ENCODE peak calls at places on chromosomes 7 and 10, in seven cellular contexts. One of them, this sample, is unnamed.

GRCh38 chr10:132130286-132131265 is 56.2 kb upstream of the DPYSL4 start:
- DNase-seq in ascending aorta: no peak
- DNase-seq in GM20000: no peak
- DNase-seq in chondrocyte: peak; percentile 85
- DNase-seq in lower leg skin: no peak
- DNase-seq in hepatocyte: no peak
- DNase-seq in OCI-LY7: no peak
- DNase-seq in this sample: no peak

GRCh38 chr7:89077992-89078391 is 282.5 kb upstream of the TEX47 start:
- DNase-seq in ascending aorta: no peak
- DNase-seq in GM20000: no peak
- DNase-seq in chondrocyte: no peak
- DNase-seq in lower leg skin: no peak
- DNase-seq in hepatocyte: no peak
- DNase-seq in OCI-LY7: no peak
- DNase-seq in this sample: no peak

GRCh38 chr10:101939273-101939635 is 95.7 kb upstream of the KCNIP2 start:
- DNase-seq in ascending aorta: no peak
- DNase-seq in GM20000: no peak
- DNase-seq in chondrocyte: no peak
- DNase-seq in lower leg skin: no peak
- DNase-seq in hepatocyte: peak; percentile 27
- DNase-seq in OCI-LY7: peak; percentile 37
- DNase-seq in this sample: no peak

GRCh38 chr10:95531994-95532399 is 29.2 kb downstream of the SORBS1 start:
- DNase-seq in ascending aorta: no peak
- DNase-seq in GM20000: peak; percentile 14
- DNase-seq in chondrocyte: no peak
- DNase-seq in lower leg skin: no peak
- DNase-seq in hepatocyte: no peak
- DNase-seq in OCI-LY7: no peak
- DNase-seq in this sample: no peak

GRCh38 chr7:8388257-8388625 is 45.2 kb upstream of the NXPH1 start:
- DNase-seq in ascending aorta: no peak
- DNase-seq in GM20000: no peak
- DNase-seq in chondrocyte: no peak
- DNase-seq in lower leg skin: no peak
- DNase-seq in hepatocyte: no peak
- DNase-seq in OCI-LY7: no peak
- DNase-seq in this sample: no peak

GRCh38 chr10:72691470-72692056 is 380 bp upstream of the MCU start:
- DNase-seq in ascending aorta: no peak
- DNase-seq in GM20000: no peak
- DNase-seq in chondrocyte: no peak
- DNase-seq in lower leg skin: no peak
- DNase-seq in hepatocyte: no peak
- DNase-seq in OCI-LY7: no peak
- DNase-seq in this sample: no peak

GRCh38 chr10:102616071-102616770 is 28.1 kb upstream of the TRIM8 start:
- DNase-seq in ascending aorta: no peak
- DNase-seq in GM20000: peak; percentile 81
- DNase-seq in chondrocyte: peak; percentile 46
- DNase-seq in lower leg skin: peak; percentile 58
- DNase-seq in hepatocyte: no peak
- DNase-seq in OCI-LY7: no peak
- DNase-seq in this sample: no peak

GRCh38 chr10:49647985-49648795 is 31.3 kb upstream of the C10orf53 start:
- DNase-seq in ascending aorta: no peak
- DNase-seq in GM20000: no peak
- DNase-seq in chondrocyte: peak; percentile 72
- DNase-seq in lower leg skin: no peak
- DNase-seq in hepatocyte: no peak
- DNase-seq in OCI-LY7: no peak
- DNase-seq in this sample: no peak

GRCh38 chr7:134757938-134758337 is 21.5 kb upstream of the CALD1 start:
- DNase-seq in ascending aorta: no peak
- DNase-seq in GM20000: no peak
- DNase-seq in chondrocyte: no peak
- DNase-seq in lower leg skin: no peak
- DNase-seq in hepatocyte: no peak
- DNase-seq in OCI-LY7: no peak
- DNase-seq in this sample: no peak

GRCh38 chr10:14573666-14574261 is 200.9 kb downstream of the FAM107B start:
- DNase-seq in ascending aorta: no peak
- DNase-seq in GM20000: no peak
- DNase-seq in chondrocyte: no peak
- DNase-seq in lower leg skin: no peak
- DNase-seq in hepatocyte: no peak
- DNase-seq in OCI-LY7: no peak
- DNase-seq in this sample: no peak

GRCh38 chr7:46369933-46370654 is 449.0 kb upstream of the IGFBP3 start:
- DNase-seq in ascending aorta: no peak
- DNase-seq in GM20000: no peak
- DNase-seq in chondrocyte: no peak
- DNase-seq in lower leg skin: no peak
- DNase-seq in hepatocyte: peak; percentile 22
- DNase-seq in OCI-LY7: no peak
- DNase-seq in this sample: no peak

GRCh38 chr7:132575336-132575986 is 809 bp downstream of the PLXNA4 start:
- DNase-seq in ascending aorta: no peak
- DNase-seq in GM20000: peak; percentile 36
- DNase-seq in chondrocyte: no peak
- DNase-seq in lower leg skin: no peak
- DNase-seq in hepatocyte: peak; percentile 61
- DNase-seq in OCI-LY7: no peak
- DNase-seq in this sample: no peak
- TF ChIP-seq CTCF in ascending aorta: no peak
- TF ChIP-seq CTCF in GM20000: no peak
- TF ChIP-seq CTCF in chondrocyte: peak; percentile 76
- TF ChIP-seq CTCF in lower leg skin: no peak
- TF ChIP-seq CTCF in hepatocyte: peak; percentile 44
- TF ChIP-seq CTCF in OCI-LY7: no peak
- TF ChIP-seq CTCF in this sample: no peak

GRCh38 chr10:110540038-110540437 is 27.5 kb upstream of the SMC3 start:
- DNase-seq in ascending aorta: no peak
- DNase-seq in GM20000: no peak
- DNase-seq in chondrocyte: no peak
- DNase-seq in lower leg skin: no peak
- DNase-seq in hepatocyte: no peak
- DNase-seq in OCI-LY7: no peak
- DNase-seq in this sample: no peak

GRCh38 chr10:110531687-110532086 is 34.0 kb downstream of the DUSP5 start:
- DNase-seq in ascending aorta: no peak
- DNase-seq in GM20000: no peak
- DNase-seq in chondrocyte: no peak
- DNase-seq in lower leg skin: no peak
- DNase-seq in hepatocyte: no peak
- DNase-seq in OCI-LY7: peak; percentile 5
- DNase-seq in this sample: no peak

GRCh38 chr10:110534571-110534970 is 32.9 kb upstream of the SMC3 start:
- DNase-seq in ascending aorta: no peak
- DNase-seq in GM20000: no peak
- DNase-seq in chondrocyte: no peak
- DNase-seq in lower leg skin: no peak
- DNase-seq in hepatocyte: no peak
- DNase-seq in OCI-LY7: no peak
- DNase-seq in this sample: no peak

GRCh38 chr10:110533149-110533548 is 34.3 kb upstream of the SMC3 start:
- DNase-seq in ascending aorta: no peak
- DNase-seq in GM20000: no peak
- DNase-seq in chondrocyte: no peak
- DNase-seq in lower leg skin: no peak
- DNase-seq in hepatocyte: no peak
- DNase-seq in OCI-LY7: peak; percentile 35
- DNase-seq in this sample: no peak

GRCh38 chr10:110535958-110536891 is 31.3 kb upstream of the SMC3 start:
- DNase-seq in ascending aorta: no peak
- DNase-seq in GM20000: peak; percentile 70
- DNase-seq in chondrocyte: no peak
- DNase-seq in lower leg skin: no peak
- DNase-seq in hepatocyte: no peak
- DNase-seq in OCI-LY7: peak; percentile 57
- DNase-seq in this sample: no peak
- TF ChIP-seq CTCF in ascending aorta: no peak
- TF ChIP-seq CTCF in GM20000: no peak
- TF ChIP-seq CTCF in chondrocyte: peak; percentile 70
- TF ChIP-seq CTCF in lower leg skin: no peak
- TF ChIP-seq CTCF in hepatocyte: peak; percentile 15
- TF ChIP-seq CTCF in OCI-LY7: peak; percentile 74
- TF ChIP-seq CTCF in this sample: no peak

GRCh38 chr7:105136221-105136620 is 122.2 kb downstream of the KMT2E start:
- DNase-seq in ascending aorta: no peak
- DNase-seq in GM20000: no peak
- DNase-seq in chondrocyte: no peak
- DNase-seq in lower leg skin: no peak
- DNase-seq in hepatocyte: peak; percentile 27
- DNase-seq in OCI-LY7: no peak
- DNase-seq in this sample: no peak
- TF ChIP-seq CTCF in ascending aorta: no peak
- TF ChIP-seq CTCF in GM20000: no peak
- TF ChIP-seq CTCF in chondrocyte: peak; percentile 33
- TF ChIP-seq CTCF in lower leg skin: no peak
- TF ChIP-seq CTCF in hepatocyte: peak; percentile 2
- TF ChIP-seq CTCF in OCI-LY7: no peak
- TF ChIP-seq CTCF in this sample: no peak

GRCh38 chr7:148286150-148286549 is 304.4 kb upstream of the C7orf33 start:
- DNase-seq in ascending aorta: no peak
- DNase-seq in GM20000: no peak
- DNase-seq in chondrocyte: no peak
- DNase-seq in lower leg skin: no peak
- DNase-seq in hepatocyte: peak; percentile 61
- DNase-seq in OCI-LY7: peak; percentile 21
- DNase-seq in this sample: no peak
- TF ChIP-seq CTCF in ascending aorta: no peak
- TF ChIP-seq CTCF in GM20000: no peak
- TF ChIP-seq CTCF in chondrocyte: peak; percentile 77
- TF ChIP-seq CTCF in lower leg skin: no peak
- TF ChIP-seq CTCF in hepatocyte: peak; percentile 73
- TF ChIP-seq CTCF in OCI-LY7: peak; percentile 74
- TF ChIP-seq CTCF in this sample: no peak

GRCh38 chr10:57692255-57692980 is 575.3 kb downstream of the IPMK start:
- DNase-seq in ascending aorta: no peak
- DNase-seq in GM20000: no peak
- DNase-seq in chondrocyte: no peak
- DNase-seq in lower leg skin: no peak
- DNase-seq in hepatocyte: peak; percentile 65
- DNase-seq in OCI-LY7: no peak
- DNase-seq in this sample: no peak
- TF ChIP-seq CTCF in ascending aorta: no peak
- TF ChIP-seq CTCF in GM20000: no peak
- TF ChIP-seq CTCF in chondrocyte: no peak
- TF ChIP-seq CTCF in lower leg skin: no peak
- TF ChIP-seq CTCF in hepatocyte: no peak
- TF ChIP-seq CTCF in OCI-LY7: no peak
- TF ChIP-seq CTCF in this sample: no peak

DNA sequence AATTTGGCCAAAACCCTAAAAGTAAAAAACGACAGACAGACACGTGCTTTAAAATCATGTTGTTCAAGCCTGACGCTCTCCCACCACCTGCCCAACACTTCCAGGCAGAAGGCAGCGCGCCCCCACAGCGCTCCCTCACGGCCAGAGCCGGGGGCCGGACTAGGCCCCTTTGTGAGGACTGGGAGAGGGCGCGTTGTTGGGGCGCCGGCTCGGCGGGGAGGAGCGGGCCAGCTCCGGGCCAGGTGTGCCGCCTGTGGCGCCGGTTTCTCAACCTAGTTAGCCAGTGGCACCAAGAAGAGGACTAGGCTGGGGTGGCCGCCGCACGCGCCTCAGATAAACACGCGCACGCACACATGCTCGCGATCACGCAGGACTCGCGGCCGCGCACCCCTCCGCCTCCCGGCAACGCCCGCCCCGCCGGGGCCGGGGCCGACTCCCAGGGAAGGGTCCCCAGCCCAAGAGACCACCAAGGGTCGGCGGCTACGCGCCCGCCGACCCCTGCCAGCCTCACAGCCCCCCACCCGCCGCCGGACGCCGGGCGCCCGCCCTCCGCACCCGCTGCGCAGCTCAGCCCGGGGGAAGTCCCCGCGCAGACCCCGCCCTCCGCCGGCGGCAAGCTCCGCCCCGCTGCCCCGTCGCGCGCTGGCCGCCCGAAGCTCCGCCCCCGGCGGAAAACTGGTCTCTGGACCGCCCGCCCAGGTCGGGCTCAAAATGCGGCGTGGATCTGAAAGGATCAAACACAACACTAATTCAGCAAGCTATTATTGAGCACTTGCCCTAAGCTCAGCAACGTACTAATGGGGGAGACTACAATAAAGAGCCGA is at the start of gene IMMP2L:
- DNase-seq in ascending aorta: peak; percentile 53
- DNase-seq in GM20000: peak; percentile 96
- DNase-seq in chondrocyte: peak; percentile 94
- DNase-seq in lower leg skin: peak; percentile 83
- DNase-seq in hepatocyte: peak; percentile 95
- DNase-seq in OCI-LY7: peak; percentile 93
- DNase-seq in this sample: peak; percentile 64
- TF ChIP-seq CTCF in ascending aorta: peak; percentile 29
- TF ChIP-seq CTCF in GM20000: peak; percentile 45
- TF ChIP-seq CTCF in chondrocyte: peak; percentile 72
- TF ChIP-seq CTCF in lower leg skin: no peak
- TF ChIP-seq CTCF in hepatocyte: peak; percentile 50
- TF ChIP-seq CTCF in OCI-LY7: peak; percentile 75
- TF ChIP-seq CTCF in this sample: no peak

GRCh38 chr7:155702616-155703015 is 58.2 kb downstream of the RBM33 start:
- DNase-seq in ascending aorta: no peak
- DNase-seq in GM20000: no peak
- DNase-seq in chondrocyte: no peak
- DNase-seq in lower leg skin: no peak
- DNase-seq in hepatocyte: no peak
- DNase-seq in OCI-LY7: no peak
- DNase-seq in this sample: no peak
- TF ChIP-seq CTCF in ascending aorta: no peak
- TF ChIP-seq CTCF in GM20000: no peak
- TF ChIP-seq CTCF in chondrocyte: no peak
- TF ChIP-seq CTCF in lower leg skin: no peak
- TF ChIP-seq CTCF in hepatocyte: no peak
- TF ChIP-seq CTCF in OCI-LY7: no peak
- TF ChIP-seq CTCF in this sample: no peak

DNA sequence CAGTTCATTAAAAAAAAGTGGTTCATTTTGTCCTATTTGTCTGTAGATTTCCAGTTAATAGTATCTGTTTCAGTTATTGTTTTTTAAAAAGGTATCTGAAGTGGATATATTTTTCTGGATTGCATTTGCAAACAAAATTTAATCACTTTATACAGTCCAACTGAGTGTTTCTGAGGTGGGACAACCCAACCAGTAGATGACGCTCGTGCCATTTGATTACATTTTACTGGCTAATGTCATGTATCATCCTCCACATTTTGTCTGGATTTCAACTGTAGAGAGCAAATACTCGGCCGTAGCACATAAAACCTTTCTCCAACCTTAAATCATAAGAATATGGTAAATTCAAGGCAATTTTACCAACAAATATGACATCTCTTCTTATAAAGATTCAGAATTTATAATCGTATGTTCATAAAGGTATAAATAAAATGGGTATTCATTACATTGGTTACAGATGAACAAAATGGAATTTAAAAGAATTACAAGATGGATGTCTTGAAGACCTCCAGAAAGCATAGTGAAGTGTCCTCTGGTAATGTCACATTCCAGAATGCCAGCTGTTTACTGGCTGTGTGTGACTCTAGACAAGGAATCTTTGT is 789.0 kb downstream of the PHTF2 start:
- DNase-seq in ascending aorta: no peak
- DNase-seq in GM20000: no peak
- DNase-seq in chondrocyte: no peak
- DNase-seq in lower leg skin: no peak
- DNase-seq in hepatocyte: no peak
- DNase-seq in OCI-LY7: peak; percentile 7
- DNase-seq in this sample: no peak
- TF ChIP-seq CTCF in ascending aorta: no peak
- TF ChIP-seq CTCF in GM20000: no peak
- TF ChIP-seq CTCF in chondrocyte: peak; percentile 49
- TF ChIP-seq CTCF in lower leg skin: no peak
- TF ChIP-seq CTCF in hepatocyte: peak; percentile 13
- TF ChIP-seq CTCF in OCI-LY7: peak; percentile 71
- TF ChIP-seq CTCF in this sample: no peak

This sample was measured in omental fat pad.